ENCODE peak calls at places on chromosomes 4 and X, in seven cellular contexts. Q is CD4-positive, CD25-positive, alpha-beta regulatory T cell; V is dorsolateral prefrontal cortex; E is coronary artery; S is PC-3; Z is GM12878; T is HepG2. L is an unnamed sample.

GRCh38 chrX:124234348-124234747 is 98.1 kb upstream of the TEX13D start:
- DNase-seq in V (no peak), Q (no peak), E (no peak), T (no peak), Z (no peak), S (no peak), L (no peak)

GRCh38 chr4:106671711-106672110 is 303.1 kb upstream of the GIMD1 start:
- DNase-seq in E (no peak), Q (no peak), T (no peak), Z (no peak), V (no peak), S (peak), L (no peak)

GRCh38 chr4:7326693-7327340 is 107.9 kb downstream of the PSAPL1 start:
- DNase-seq in S (no peak), T (no peak), Z (no peak), Q (no peak), V (peak), E (no peak), L (no peak)

GRCh38 chr4:95386410-95386809 is 162.4 kb downstream of the UNC5C start:
- DNase-seq in E (no peak), V (no peak), S (no peak), Q (no peak), Z (no peak), T (no peak), L (no peak)

GRCh38 chr4:75940692-75941253 is at the start of gene NAAA:
- DNase-seq in S (peak), E (peak), T (peak), Q (peak), Z (no peak), V (peak), L (peak)

GRCh38 chr4:3236326-3236878 is 12.6 kb upstream of the MSANTD1 start:
- DNase-seq in E (no peak), S (no peak), T (no peak), Q (no peak), V (no peak), Z (no peak), L (no peak)

GRCh38 chr4:15562114-15562513 is 92.4 kb downstream of the CC2D2A start:
- DNase-seq in Q (no peak), E (no peak), S (no peak), Z (no peak), T (no peak), V (no peak), L (no peak)

GRCh38 chr4:86942185-86942666 is 7.4 kb downstream of the AFF1 start:
- DNase-seq in Q (no peak), Z (no peak), E (no peak), T (peak), S (peak), V (no peak), L (peak)

GRCh38 chrX:68932611-68933010 is 103.8 kb downstream of the EFNB1 start:
- DNase-seq in Z (no peak), Q (no peak), T (no peak), V (no peak), S (peak), E (no peak), L (peak)

DNA sequence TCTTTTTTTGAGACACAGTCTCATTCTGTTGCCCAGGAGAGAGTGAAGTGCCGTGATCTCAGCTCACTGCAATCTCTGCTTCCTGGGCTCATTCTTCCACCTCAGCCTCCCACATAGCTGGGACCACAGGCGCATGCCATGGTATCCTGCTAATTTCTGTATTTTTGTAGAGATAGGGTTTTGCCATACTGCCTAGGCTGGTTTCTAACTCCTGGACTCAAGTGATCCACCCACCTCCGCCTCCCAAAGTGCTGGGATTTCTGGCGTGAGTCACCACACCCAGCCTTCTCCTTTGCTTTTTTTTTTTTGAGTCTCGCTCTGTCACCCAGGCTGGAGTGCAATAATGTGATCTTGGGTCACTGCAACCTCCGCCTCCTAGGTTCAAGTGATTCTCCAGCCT is 94.1 kb downstream of the PDS5A start:
- DNase-seq in Q (no peak), Z (no peak), E (no peak), V (no peak), T (no peak), S (no peak), L (peak)
- H3K27ac ChIP-seq in Q (no peak), Z (no peak), E (no peak), V (no peak), T (no peak), S (no peak), L (no peak)

GRCh38 chr4:61199869-61200194 is 294 bp upstream of the ADGRL3 start:
- DNase-seq in Q (no peak), E (no peak), T (no peak), S (no peak), Z (no peak), V (no peak), L (no peak)
- H3K27ac ChIP-seq in Q (no peak), E (peak), T (no peak), S (no peak), Z (no peak), V (peak), L (peak)

GRCh38 chr4:1293981-1294380 is 4.3 kb downstream of the MAEA start:
- DNase-seq in Z (no peak), E (no peak), T (no peak), S (no peak), V (no peak), Q (no peak), L (no peak)

GRCh38 chr4:1290165-1290977 is 680 bp downstream of the MAEA start:
- DNase-seq in S (peak), T (no peak), E (no peak), Z (no peak), Q (no peak), V (no peak), L (peak)

GRCh38 chr4:1293531-1293941 is 3.8 kb downstream of the MAEA start:
- DNase-seq in S (no peak), V (no peak), Q (no peak), E (no peak), T (no peak), Z (peak), L (no peak)

GRCh38 chr4:1291091-1291490 is 1.4 kb downstream of the MAEA start:
- DNase-seq in E (no peak), T (no peak), S (no peak), Q (no peak), Z (no peak), V (no peak), L (no peak)

GRCh38 chr4:1291996-1292702 is 2.5 kb downstream of the MAEA start:
- DNase-seq in Z (no peak), Q (no peak), S (no peak), E (no peak), V (no peak), T (no peak), L (no peak)
- H3K27ac ChIP-seq in Z (no peak), Q (no peak), S (no peak), E (no peak), V (no peak), T (no peak), L (no peak)

DNA sequence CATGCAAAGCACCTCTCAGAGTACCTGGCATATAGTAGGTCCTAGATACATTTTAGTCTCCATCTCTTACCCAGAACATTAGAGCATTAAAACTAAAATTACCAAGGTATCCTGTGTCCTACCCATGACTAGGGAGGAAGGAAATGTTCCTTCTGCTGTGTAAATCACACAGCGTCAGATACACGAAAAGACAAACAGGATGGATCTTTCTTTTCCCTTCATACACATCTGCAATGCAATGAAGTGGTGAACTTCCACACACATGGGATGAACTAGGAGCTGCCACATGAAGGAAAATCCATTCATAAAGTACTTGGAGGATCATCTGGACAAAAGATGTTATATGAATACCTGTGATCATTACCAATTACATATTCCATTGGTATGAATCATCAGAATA is 46.3 kb downstream of the LDB2 start:
- DNase-seq in S (no peak), Q (no peak), Z (no peak), T (no peak), V (no peak), E (no peak), L (no peak)
- H3K27ac ChIP-seq in S (no peak), Q (no peak), Z (no peak), T (no peak), V (no peak), E (no peak), L (no peak)

DNA sequence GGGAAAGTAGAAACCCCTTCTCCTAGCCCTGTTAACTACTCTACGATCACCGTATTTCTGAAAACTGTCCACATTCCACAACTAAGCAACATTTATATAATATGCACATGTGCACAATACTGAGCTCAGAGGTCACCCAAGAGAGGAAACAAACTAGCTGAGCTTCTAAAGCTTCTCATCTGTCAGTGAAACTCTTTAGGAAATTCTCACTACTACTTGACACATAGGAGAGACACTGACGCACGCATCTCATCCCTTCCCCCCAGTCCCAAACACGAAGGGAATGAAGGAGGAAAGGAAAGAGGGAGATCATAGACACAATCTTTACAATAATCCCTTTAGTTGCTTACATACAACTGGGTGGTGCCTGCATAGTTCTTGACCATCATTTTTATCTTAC is 56.3 kb downstream of the METTL14 start:
- DNase-seq in T (no peak), Q (no peak), S (no peak), V (no peak), E (no peak), Z (no peak), L (no peak)
- H3K27ac ChIP-seq in T (peak), Q (no peak), S (no peak), V (no peak), E (peak), Z (no peak), L (peak)

L was measured in trophoblast cell.